ENCODE peak calls at places on chromosomes 4 and X, in six cellular contexts. F, H, N, E, A and M are unnamed samples.

GRCh38 chrX:9447906-9448305 is 17.0 kb upstream of the TBL1X start:
- DNase-seq in F (no peak), H (no peak), N (no peak), E (no peak), A (peak), M (no peak)

GRCh38 chr4:105022811-105023667 is 123.6 kb upstream of the TET2 start:
- DNase-seq in F (peak), H (no peak), N (no peak), E (no peak), A (peak), M (no peak)

GRCh38 chrX:38473715-38474114 is 87.6 kb upstream of the TSPAN7 start:
- DNase-seq in F (no peak), H (no peak), N (no peak), E (no peak), A (no peak), M (peak)

GRCh38 chr4:176001171-176002006 is 64.3 kb upstream of the WDR17 start:
- DNase-seq in F (peak), H (no peak), N (peak), E (peak), A (peak), M (peak)

GRCh38 chrX:52870041-52870440 is 2.2 kb upstream of the XAGE3 start:
- DNase-seq in F (no peak), H (no peak), N (no peak), E (no peak), A (peak), M (no peak)

GRCh38 chr4:185071412-185071811 is 53.1 kb downstream of the HELT start:
- DNase-seq in F (peak), H (no peak), N (no peak), E (no peak), A (no peak), M (no peak)

GRCh38 chr4:98741952-98742351 is 83.5 kb upstream of the TSPAN5 start:
- DNase-seq in F (no peak), H (no peak), N (no peak), E (no peak), A (no peak), M (no peak)

GRCh38 chr4:85500110-85500867 is 25.3 kb downstream of the ARHGAP24 start:
- DNase-seq in F (peak), H (no peak), N (no peak), E (no peak), A (peak), M (no peak)

GRCh38 chr4:8525383-8526120 is 54.6 kb upstream of the GPR78 start:
- DNase-seq in F (peak), H (no peak), N (peak), E (no peak), A (peak), M (no peak)

GRCh38 chrX:39752820-39753219 is 344.9 kb downstream of the BCOR start:
- DNase-seq in F (no peak), H (no peak), N (no peak), E (no peak), A (peak), M (no peak)

GRCh38 chrX:8433296-8434094 is 31.1 kb upstream of the VCX3B start:
- DNase-seq in F (no peak), H (no peak), N (no peak), E (no peak), A (no peak), M (no peak)

GRCh38 chrX:46367491-46367890 is 177.7 kb downstream of the ZNF674 start:
- DNase-seq in F (no peak), H (no peak), N (no peak), E (no peak), A (no peak), M (no peak)

GRCh38 chr4:170004656-170005250 is 21.4 kb downstream of the MFAP3L start:
- DNase-seq in F (no peak), H (no peak), N (no peak), E (no peak), A (peak), M (peak)

GRCh38 chr4:176187610-176188009 is 7.8 kb downstream of the SPATA4 start:
- DNase-seq in F (peak), H (no peak), N (no peak), E (no peak), A (peak), M (no peak)

GRCh38 chr4:113978561-113979156 is 788 bp downstream of the ARSJ start:
- DNase-seq in F (no peak), H (no peak), N (no peak), E (peak), A (peak), M (no peak)

GRCh38 chr4:141761926-141762325 is 125.5 kb downstream of the IL15 start:
- DNase-seq in F (no peak), H (no peak), N (no peak), E (no peak), A (no peak), M (no peak)

GRCh38 chrX:151753313-151754041 is 18.9 kb downstream of the CNGA2 start:
- DNase-seq in F (peak), H (no peak), N (peak), E (peak), A (peak), M (peak)

GRCh38 chrX:65532016-65532415 is 2.6 kb downstream of the LAS1L start:
- DNase-seq in F (no peak), H (no peak), N (no peak), E (no peak), A (no peak), M (no peak)

GRCh38 chr4:3484057-3484973 is 21.2 kb downstream of the DOK7 start:
- DNase-seq in F (no peak), H (peak), N (no peak), E (peak), A (no peak), M (no peak)

GRCh38 chrX:46408553-46409407 is 136.4 kb downstream of the ZNF674 start:
- DNase-seq in F (peak), H (peak), N (peak), E (peak), A (peak), M (peak)

GRCh38 chrX:100341111-100341510 is 69.0 kb downstream of the PCDH19 start:
- DNase-seq in F (no peak), H (no peak), N (no peak), E (no peak), A (no peak), M (no peak)

GRCh38 chrX:84477114-84477513 is 25.1 kb downstream of the HDX start:
- DNase-seq in F (no peak), H (no peak), N (no peak), E (no peak), A (no peak), M (no peak)

GRCh38 chr4:154234576-154234975 is 257.0 kb downstream of the DCHS2 start:
- DNase-seq in F (no peak), H (no peak), N (no peak), E (no peak), A (no peak), M (no peak)

GRCh38 chr4:139560396-139561084 is 4.5 kb upstream of the SETD7 start:
- DNase-seq in F (peak), H (no peak), N (no peak), E (no peak), A (no peak), M (no peak)

GRCh38 chr4:181143241-181143854 is 1099.9 kb upstream of the TENM3 start:
- DNase-seq in F (peak), H (peak), N (peak), E (peak), A (peak), M (peak)

GRCh38 chr4:174120446-174121142 is 162.9 kb downstream of the FBXO8 start:
- DNase-seq in F (peak), H (no peak), N (no peak), E (peak), A (peak), M (peak)

GRCh38 chrX:153909024-153909979 is 4.8 kb downstream of the AVPR2 start:
- DNase-seq in F (no peak), H (no peak), N (peak), E (peak), A (no peak), M (no peak)

GRCh38 chr4:13953083-13953482 is 325.6 kb upstream of the BOD1L1 start:
- DNase-seq in F (peak), H (no peak), N (no peak), E (no peak), A (no peak), M (no peak)

GRCh38 chrX:21932277-21932996 is 8.1 kb upstream of the SMS start:
- DNase-seq in F (peak), H (no peak), N (no peak), E (no peak), A (peak), M (peak)

GRCh38 chr4:153013202-153013988 is 77.3 kb downstream of the FHDC1 start:
- DNase-seq in F (no peak), H (no peak), N (no peak), E (no peak), A (no peak), M (no peak)

GRCh38 chr4:8155048-8155447 is 3.6 kb downstream of the ABLIM2 start:
- DNase-seq in F (no peak), H (no peak), N (no peak), E (no peak), A (peak), M (no peak)

GRCh38 chr4:169485791-169486742 is 126.3 kb downstream of the NEK1 start:
- DNase-seq in F (peak), H (no peak), N (no peak), E (peak), A (peak), M (peak)

GRCh38 chrX:72308566-72309296 is 3.0 kb upstream of the CITED1 start:
- DNase-seq in F (peak), H (peak), N (peak), E (peak), A (peak), M (no peak)

GRCh38 chrX:138492371-138492770 is 219.1 kb downstream of the FGF13 start:
- DNase-seq in F (no peak), H (no peak), N (no peak), E (no peak), A (no peak), M (no peak)

GRCh38 chrX:113124693-113125092 is 284.1 kb upstream of the AMOT start:
- DNase-seq in F (no peak), H (no peak), N (no peak), E (no peak), A (no peak), M (no peak)

GRCh38 chr4:37244583-37245390 is at the start of gene NWD2:
- DNase-seq in F (peak), H (no peak), N (peak), E (peak), A (no peak), M (peak)

GRCh38 chr4:81405900-81406401 is 65.8 kb downstream of the RASGEF1B start:
- DNase-seq in F (peak), H (no peak), N (no peak), E (peak), A (peak), M (peak)

GRCh38 chrX:110282922-110283321 is 35.0 kb downstream of the AMMECR1 start:
- DNase-seq in F (no peak), H (no peak), N (no peak), E (no peak), A (peak), M (no peak)

GRCh38 chrX:120697053-120697452 is 67.2 kb upstream of the C1GALT1C1 start:
- DNase-seq in F (no peak), H (no peak), N (no peak), E (no peak), A (no peak), M (no peak)

GRCh38 chr4:128068927-128069326 is 7.8 kb downstream of the LARP1B start:
- DNase-seq in F (peak), H (no peak), N (no peak), E (peak), A (peak), M (no peak)
- TF ChIP-seq CTCF in F (peak), H (no peak), N (no peak), E (peak), A (peak), M (peak)

DNA sequence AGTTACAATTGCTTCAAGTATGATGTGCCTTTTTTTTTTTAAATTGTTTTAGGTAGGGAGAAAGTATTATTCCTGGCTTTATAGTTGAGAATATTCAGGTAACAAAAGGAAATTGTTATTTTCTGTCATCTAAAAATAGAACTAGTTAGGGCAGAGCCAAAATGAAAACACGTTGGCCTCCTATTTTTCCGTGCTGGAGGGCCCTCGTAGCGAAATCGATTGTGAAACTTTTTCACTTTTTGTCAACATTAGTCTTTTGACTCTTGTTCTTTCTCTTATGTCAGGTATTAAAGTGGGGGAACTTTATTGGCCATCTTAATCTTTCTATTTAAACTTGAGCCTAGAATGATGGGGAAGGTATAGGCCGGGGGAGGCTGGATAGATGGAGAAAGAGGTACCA is 104.9 kb downstream of the ARHGAP10 start:
- DNase-seq in F (no peak), H (no peak), N (no peak), E (no peak), A (no peak), M (no peak)
- H3K4me3 ChIP-seq in F (no peak), H (no peak), N (no peak), E (no peak), A (no peak), M (no peak)

DNA sequence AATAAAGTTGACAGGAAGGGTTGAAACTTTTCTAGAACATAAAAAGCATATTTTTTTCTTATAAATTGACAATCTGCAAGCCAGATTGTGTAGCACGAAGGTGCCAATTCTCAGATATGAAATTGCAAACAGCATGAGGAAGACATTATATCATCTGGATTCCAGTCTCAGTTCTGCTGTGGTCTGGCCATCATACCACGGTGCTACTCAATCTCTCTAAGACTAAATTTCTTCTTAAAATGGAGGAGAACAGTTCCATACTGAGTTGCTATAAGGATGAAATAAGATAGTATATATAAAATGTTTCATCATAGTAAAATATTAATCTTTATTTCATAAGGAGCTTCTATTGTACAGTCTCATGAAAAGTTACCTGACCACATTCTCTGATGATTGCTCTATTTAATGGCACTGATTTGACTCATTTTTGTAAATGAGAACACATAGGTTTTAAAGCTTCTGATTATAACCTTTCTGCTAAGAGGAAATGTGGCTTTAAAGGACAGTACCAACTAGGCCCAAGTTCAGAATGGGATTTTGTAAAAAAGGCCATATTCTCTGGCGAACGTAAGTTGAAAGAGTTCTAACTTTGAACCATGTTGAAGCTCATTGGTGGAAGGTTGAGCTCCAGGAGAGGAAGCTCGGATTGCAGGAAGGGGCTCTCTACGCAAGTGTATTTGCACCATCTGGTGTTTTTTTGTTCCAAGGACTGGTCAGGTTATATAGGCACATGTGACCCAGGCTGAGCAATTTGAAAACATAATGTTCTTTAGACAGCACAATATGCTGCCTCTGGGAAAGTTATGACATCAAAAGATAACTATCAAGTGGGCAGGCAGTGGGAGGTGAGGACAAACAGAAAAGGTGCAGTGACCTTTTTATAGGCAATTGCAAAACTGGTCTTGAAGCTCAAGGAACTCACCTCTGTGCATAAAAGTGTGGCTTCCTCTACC is 128.1 kb downstream of the SHROOM3 start:
- DNase-seq in F (peak), H (no peak), N (no peak), E (no peak), A (no peak), M (no peak)
- TF ChIP-seq CTCF in F (no peak), H (no peak), N (no peak), E (no peak), A (no peak), M (no peak)

GRCh38 chr4:147735413-147736301 is 3.8 kb downstream of the ARHGAP10 start:
- DNase-seq in F (no peak), H (no peak), N (no peak), E (no peak), A (peak), M (no peak)
- H3K4me3 ChIP-seq in F (peak), H (peak), N (no peak), E (peak), A (peak), M (no peak)

DNA sequence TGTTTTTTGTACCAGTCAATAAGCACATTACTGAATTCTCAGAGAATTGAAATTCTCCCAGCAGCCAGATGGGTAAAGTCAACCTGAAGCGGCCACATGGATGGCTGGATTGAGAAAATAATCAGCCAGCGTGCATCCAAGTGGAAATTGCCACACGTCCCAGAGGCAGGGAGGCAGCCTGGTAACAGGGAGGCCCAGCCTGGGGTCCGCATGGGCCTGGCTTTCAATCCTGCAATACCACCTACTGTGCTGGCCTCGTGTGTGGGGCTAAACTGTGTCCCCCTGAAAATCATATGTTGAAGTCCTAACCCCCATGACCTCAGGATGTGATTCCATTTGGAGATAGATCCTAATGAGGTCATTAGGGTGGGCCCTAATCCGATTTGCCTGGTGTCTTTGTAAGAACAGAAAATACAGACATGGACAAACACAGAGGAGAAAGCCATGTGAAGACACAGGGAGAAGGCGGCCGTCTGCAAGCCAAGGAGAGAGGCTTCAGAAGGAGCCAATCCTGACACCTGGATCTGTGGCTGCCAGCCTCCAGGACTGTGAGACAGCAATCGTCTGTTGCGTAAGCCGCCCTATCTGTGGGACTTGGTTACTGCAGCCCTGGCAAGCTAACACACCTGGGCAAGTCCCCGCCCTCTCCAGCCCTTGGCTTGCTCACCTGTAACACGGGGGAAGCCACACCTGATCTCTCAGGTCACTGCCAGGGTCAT is 90.3 kb downstream of the JAKMIP1 start:
- DNase-seq in F (no peak), H (no peak), N (no peak), E (no peak), A (no peak), M (no peak)
- TF ChIP-seq CTCF in F (no peak), H (no peak), N (peak), E (no peak), A (no peak), M (peak)

DNA sequence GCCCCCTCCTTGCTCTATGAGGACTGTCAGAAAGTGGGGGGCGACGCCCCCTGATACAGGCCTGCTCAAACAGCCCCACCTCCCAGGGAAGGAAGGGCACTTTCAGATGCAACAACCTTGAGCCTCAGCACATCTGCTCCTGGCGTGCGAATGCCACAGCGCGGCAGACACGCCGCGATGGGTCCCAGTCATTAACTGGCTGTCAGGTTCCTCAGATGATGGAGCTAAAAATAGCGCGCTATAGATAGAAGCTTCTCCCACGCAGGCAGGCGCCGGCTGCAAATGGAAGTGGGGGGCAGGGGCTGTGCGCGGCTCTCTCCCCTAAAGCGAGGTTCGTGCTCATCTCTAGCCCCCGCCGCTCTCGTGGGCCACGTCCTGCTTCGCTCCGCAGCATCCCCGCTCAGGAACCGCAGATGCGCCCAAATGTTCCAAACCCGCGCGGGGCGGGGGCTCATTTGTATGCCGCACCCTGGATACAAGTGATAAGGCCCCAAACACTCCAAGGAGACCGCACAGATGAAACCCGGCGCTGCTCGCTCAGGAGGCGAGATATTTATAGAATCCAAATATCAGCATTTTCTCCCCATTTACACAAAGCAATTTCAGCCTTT is 57.7 kb upstream of the LGI2 start:
- DNase-seq in F (peak), H (no peak), N (no peak), E (peak), A (no peak), M (no peak)
- H3K4me3 ChIP-seq in F (no peak), H (peak), N (no peak), E (peak), A (peak), M (no peak)

GRCh38 chr4:182730791-182731190 is 186.4 kb downstream of the DCTD start:
- DNase-seq in F (no peak), H (no peak), N (no peak), E (no peak), A (no peak), M (no peak)
- TF ChIP-seq CTCF in F (no peak), H (no peak), N (no peak), E (no peak), A (no peak), M (no peak)

DNA sequence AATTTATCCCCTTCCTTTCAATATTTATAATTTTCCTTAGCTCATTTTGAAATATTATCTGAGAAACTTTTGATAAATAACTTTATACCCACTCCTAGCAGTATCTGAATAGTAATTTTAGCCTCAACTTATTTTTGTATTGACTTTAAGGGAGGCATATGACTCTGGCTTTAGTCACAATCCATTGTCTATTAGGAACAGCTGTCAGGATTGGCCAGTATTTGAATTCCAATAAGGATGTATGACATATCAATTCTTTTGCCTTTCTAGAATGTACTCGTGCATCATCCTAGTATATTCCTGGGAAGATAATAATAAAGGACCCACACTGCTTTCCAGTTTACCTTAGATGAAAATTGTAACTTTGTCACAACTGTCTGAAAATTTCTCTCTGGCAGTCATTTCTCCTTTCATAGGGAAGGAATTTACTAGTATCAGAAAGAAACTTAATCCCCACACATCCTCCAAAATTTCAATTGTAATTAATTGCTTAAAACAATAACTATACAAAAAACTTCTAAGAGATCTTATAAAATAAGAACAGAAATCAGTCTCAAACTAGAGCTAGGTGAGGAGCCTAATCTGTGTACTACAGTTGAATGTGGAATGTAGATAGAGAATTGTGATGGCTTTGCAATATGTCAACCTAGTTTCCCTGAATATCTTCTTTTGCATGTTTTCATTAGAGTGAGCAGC is 121.0 kb upstream of the EPHA5 start:
- DNase-seq in F (no peak), H (no peak), N (no peak), E (no peak), A (peak), M (no peak)
- H3K4me3 ChIP-seq in F (peak), H (no peak), N (no peak), E (peak), A (no peak), M (no peak)